ENCODE peak calls at places on chromosomes 4 and X, in four cellular contexts. P is adipocyte; N is T-helper 17 cell; K is CD8-positive, alpha-beta memory T cell. O is an unnamed sample.

GRCh38 chr4:95445251-95445650 is 103.5 kb downstream of the UNC5C start:
- DNase-seq in N (no peak), K (no peak), P (no peak), O (no peak)

GRCh38 chrX:123817288-123817894 is 42.5 kb upstream of the XIAP start:
- DNase-seq in N (no peak), P (no peak), K (no peak), O (no peak)

GRCh38 chr4:5710065-5710961 is 688 bp upstream of the EVC start:
- DNase-seq in P (peak; percentile 62), K (no peak), N (no peak), O (no peak)

GRCh38 chrX:111284615-111285294 is 14.5 kb upstream of the CAPN6 start:
- DNase-seq in N (no peak), K (no peak), P (no peak), O (no peak)

GRCh38 chr4:41129128-41129754 is 85.1 kb downstream of the APBB2 start:
- DNase-seq in P (no peak), N (no peak), K (no peak), O (no peak)

GRCh38 chrX:114178126-114178525 is 405.8 kb upstream of the HTR2C start:
- DNase-seq in P (no peak), K (no peak), N (no peak), O (no peak)

GRCh38 chr4:4859010-4859798 is at the start of gene MSX1:
- DNase-seq in K (no peak), P (peak; percentile 96), N (peak; percentile 25), O (peak; percentile 55)

GRCh38 chrX:952816-953215 is 259.6 kb downstream of the CRLF2 start:
- DNase-seq in P (no peak), N (no peak), K (no peak), O (no peak)

GRCh38 chr4:168516841-168517240 is 20.0 kb downstream of the PALLD start:
- DNase-seq in K (no peak), N (no peak), P (no peak), O (no peak)

O was measured in natural killer cell.